ENCODE peak calls at places on chromosomes 5 and 9, in five cellular contexts. J is CD4-positive, CD25-positive, alpha-beta regulatory T cell; D is neural progenitor cell; T is sigmoid colon; N is uterus. B is an unnamed sample. For H3K36me3, the result is how much of the 10 kb centered on the place peaks cover.

GRCh38 chr9:114787781-114788498 is 17.9 kb downstream of the TNFSF15 start:
- DNase-seq in J (no peak), D (no peak), T (no peak), N (no peak), B (no peak)

GRCh38 chr9:10612649-10613398 is at the start of gene PTPRD:
- DNase-seq in J (peak), D (peak), T (no peak), N (no peak), B (peak)

GRCh38 chr5:155624597-155625241 is 611.2 kb downstream of the KIF4B start:
- DNase-seq in J (no peak), D (no peak), T (no peak), N (no peak), B (no peak)

GRCh38 chr5:171981847-171982246 is 24.6 kb downstream of the FBXW11 start:
- DNase-seq in J (no peak), D (no peak), T (no peak), N (no peak), B (no peak)

GRCh38 chr9:114938687-114939575 is 8.5 kb upstream of the TNFSF8 start:
- DNase-seq in J (peak), D (no peak), T (no peak), N (no peak), B (no peak)

GRCh38 chr5:8012131-8012977 is 143.4 kb downstream of the MTRR start:
- DNase-seq in J (peak), D (no peak), T (no peak), N (no peak), B (no peak)

GRCh38 chr9:90801507-90802289 is at the start of gene SYK:
- DNase-seq in J (peak), D (peak), T (peak), N (no peak), B (peak)

GRCh38 chr5:69261034-69261433 is 26.3 kb downstream of the CDK7 start:
- DNase-seq in J (no peak), D (no peak), T (no peak), N (no peak), B (no peak)

GRCh38 chr9:74935008-74935407 is 17.7 kb downstream of the C9orf40 start:
- DNase-seq in J (no peak), D (no peak), T (no peak), N (no peak), B (no peak)

GRCh38 chr9:133888048-133888778 is 103.9 kb downstream of the VAV2 start:
- DNase-seq in J (no peak), D (peak), T (no peak), N (no peak), B (no peak)

GRCh38 chr5:152004095-152004494 is 79.4 kb upstream of the GLRA1 start:
- DNase-seq in J (no peak), D (no peak), T (no peak), N (no peak), B (no peak)

GRCh38 chr9:100377015-100377414 is 24.3 kb upstream of the TEX10 start:
- DNase-seq in J (no peak), D (no peak), T (no peak), N (no peak), B (no peak)

DNA sequence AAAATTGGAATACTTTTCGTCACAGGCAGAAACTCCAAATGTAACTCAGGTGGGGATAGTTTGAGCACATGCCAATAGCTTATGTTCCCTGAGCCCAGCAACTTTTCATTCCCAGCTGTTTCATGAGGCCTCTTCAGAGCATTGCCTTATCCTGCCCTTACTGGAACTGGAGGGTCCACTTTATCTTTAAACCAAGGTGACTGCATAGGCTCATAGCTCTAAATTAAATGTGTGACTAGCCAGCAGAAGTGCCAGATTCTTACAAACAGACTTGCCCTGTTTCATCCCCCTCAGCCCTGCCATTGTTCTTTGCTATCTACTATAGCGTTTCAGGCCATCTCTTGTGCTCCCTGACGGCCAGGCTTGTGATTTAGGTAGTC is 8.1 kb upstream of the LCP2 start:
- DNase-seq in J (no peak), D (no peak), T (no peak), N (no peak), B (no peak)
- H3K4me3 ChIP-seq in J (no peak), D (no peak), T (no peak), N (no peak), B (no peak)

GRCh38 chr5:40497573-40497972 is 182.1 kb upstream of the PTGER4 start:
- DNase-seq in J (no peak), D (no peak), T (no peak), N (no peak), B (no peak)

GRCh38 chr5:40499514-40500273 is 180.0 kb upstream of the PTGER4 start:
- DNase-seq in J (no peak), D (no peak), T (no peak), N (no peak), B (no peak)

GRCh38 chr5:40495172-40495699 is 184.5 kb upstream of the PTGER4 start:
- DNase-seq in J (no peak), D (no peak), T (no peak), N (no peak), B (no peak)

GRCh38 chr5:40490464-40491083 is 189.1 kb upstream of the PTGER4 start:
- DNase-seq in J (peak), D (no peak), T (no peak), N (no peak), B (peak)

GRCh38 chr5:40494631-40495030 is 185.1 kb upstream of the PTGER4 start:
- DNase-seq in J (no peak), D (no peak), T (no peak), N (no peak), B (no peak)
- H3K36me3 ChIP-seq in J (under half), D (under half), T (under half), N (under half), B (under half)

DNA sequence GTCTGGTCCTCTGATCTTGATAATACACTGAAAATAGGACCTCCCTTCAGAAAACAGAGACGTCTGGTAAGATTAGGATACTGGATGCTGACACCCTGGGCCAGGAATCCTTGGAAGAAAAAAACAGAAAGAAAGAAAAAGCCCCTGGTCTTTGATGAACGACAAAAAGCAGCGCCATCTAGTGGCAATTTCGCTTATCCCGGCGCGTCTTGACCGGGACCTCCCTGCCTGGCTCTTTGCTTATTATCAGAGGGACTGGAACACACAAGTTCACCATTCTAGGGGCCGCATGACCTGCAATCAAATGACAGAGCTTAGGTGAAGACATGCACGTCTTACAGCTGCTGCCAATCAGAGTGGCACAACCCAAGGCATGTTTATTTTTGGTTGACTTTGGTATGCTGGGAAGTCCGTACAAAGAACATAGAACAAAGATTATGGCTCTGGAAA is 114.9 kb upstream of the NFIB start:
- DNase-seq in J (peak), D (peak), T (peak), N (peak), B (no peak)
- H3K4me3 ChIP-seq in J (no peak), D (no peak), T (no peak), N (no peak), B (no peak)

DNA sequence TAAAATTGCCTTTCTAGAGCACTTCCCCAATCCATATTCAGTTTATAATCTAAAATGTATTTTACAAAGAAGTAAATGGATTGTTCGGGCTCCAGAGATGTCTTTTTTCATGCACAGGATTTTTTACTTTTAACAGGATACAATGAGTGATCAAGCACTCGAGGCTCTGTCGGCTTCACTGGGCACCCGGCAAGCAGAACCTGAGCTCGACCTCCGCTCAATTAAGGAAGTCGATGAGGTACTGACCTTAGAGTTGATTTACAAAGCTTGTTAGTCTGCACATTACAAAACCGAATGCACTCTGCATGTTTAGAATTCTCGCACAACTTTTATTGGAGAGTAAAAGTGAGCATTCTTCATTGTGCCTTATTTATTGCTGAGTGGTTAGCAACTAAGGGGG is 65.2 kb downstream of the ERAP1 start:
- DNase-seq in J (no peak), D (no peak), T (no peak), N (no peak), B (no peak)
- H3K36me3 ChIP-seq in J (half or more), D (under half), T (under half), N (under half), B (under half)

GRCh38 chr9:106886111-106887046 is 23.4 kb downstream of the ZNF462 start:
- DNase-seq in J (no peak), D (no peak), T (no peak), N (no peak), B (no peak)

GRCh38 chr9:106885451-106885850 is 22.5 kb downstream of the ZNF462 start:
- DNase-seq in J (no peak), D (no peak), T (peak), N (no peak), B (no peak)

GRCh38 chr9:106880863-106881262 is 17.9 kb downstream of the ZNF462 start:
- DNase-seq in J (no peak), D (no peak), T (peak), N (no peak), B (no peak)

GRCh38 chr9:106883030-106883429 is 20.1 kb downstream of the ZNF462 start:
- DNase-seq in J (no peak), D (no peak), T (no peak), N (no peak), B (no peak)

DNA sequence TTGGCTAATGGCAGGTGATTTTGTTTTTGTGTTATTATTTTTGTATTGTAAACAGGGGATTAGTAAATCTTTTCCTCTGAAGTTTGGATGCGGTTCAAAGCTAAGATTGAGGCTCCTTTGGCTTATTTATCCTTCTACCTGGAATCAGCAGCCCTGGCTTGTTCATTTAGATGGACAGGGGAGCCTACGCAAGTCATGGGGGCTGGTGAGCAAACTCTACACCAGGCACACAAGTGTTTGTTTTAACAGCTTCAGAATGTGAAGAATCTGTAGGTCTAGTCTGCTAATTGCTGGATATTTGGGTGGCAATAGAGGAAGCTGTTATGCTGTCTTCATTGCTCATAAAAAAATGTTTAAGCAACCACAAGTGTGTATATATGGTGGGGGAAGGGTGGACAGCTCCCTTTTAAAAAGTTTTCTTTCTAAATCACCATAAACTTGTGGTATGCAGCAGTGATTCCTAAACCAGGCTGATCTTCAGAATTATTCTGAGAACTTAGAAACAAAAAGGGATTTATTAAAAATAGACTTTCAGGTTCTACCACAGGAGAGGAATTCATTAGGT is 20.7 kb downstream of the ZNF462 start:
- DNase-seq in J (no peak), D (no peak), T (no peak), N (no peak), B (no peak)
- H3K4me3 ChIP-seq in J (no peak), D (no peak), T (no peak), N (no peak), B (no peak)

GRCh38 chr9:35557330-35557729 is 47.7 kb upstream of the TESK1 start:
- DNase-seq in J (no peak), D (no peak), T (no peak), N (no peak), B (no peak)
- H3K36me3 ChIP-seq in J (under half), D (under half), T (under half), N (under half), B (under half)

GRCh38 chr5:160473736-160474483 is 52.3 kb downstream of the PTTG1 start:
- DNase-seq in J (no peak), D (no peak), T (no peak), N (no peak), B (no peak)
- H3K4me3 ChIP-seq in J (peak), D (no peak), T (no peak), N (no peak), B (peak)

DNA sequence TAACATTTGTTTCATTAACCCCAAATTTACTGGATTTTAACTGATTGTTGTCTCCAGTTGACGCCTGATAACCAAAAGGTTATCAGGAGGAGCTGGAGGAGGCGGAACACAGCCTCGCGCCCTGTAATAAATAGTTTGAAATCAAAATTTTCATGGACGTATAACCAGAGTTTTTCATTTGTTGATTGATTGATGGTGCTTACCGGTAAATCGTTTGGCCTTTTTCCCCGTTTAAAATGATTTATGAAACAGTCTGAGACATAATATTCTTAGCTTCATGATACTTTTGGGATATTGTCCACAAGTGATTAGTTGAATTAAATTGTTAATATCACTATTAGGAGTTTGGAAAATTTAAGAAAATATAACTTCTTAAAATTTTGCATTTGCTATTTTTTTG is 1.7 kb downstream of the FOCAD start:
- DNase-seq in J (no peak), D (no peak), T (no peak), N (no peak), B (no peak)
- H3K36me3 ChIP-seq in J (under half), D (under half), T (under half), N (under half), B (under half)

GRCh38 chr5:141628175-141628788 is 8.4 kb downstream of the HDAC3 start:
- DNase-seq in J (no peak), D (no peak), T (no peak), N (no peak), B (no peak)
- H3K4me3 ChIP-seq in J (no peak), D (no peak), T (no peak), N (no peak), B (no peak)

GRCh38 chr9:101561740-101562139 is 28.1 kb downstream of the RNF20 start:
- DNase-seq in J (no peak), D (no peak), T (no peak), N (no peak), B (no peak)
- H3K36me3 ChIP-seq in J (half or more), D (under half), T (under half), N (under half), B (under half)

B was measured in GM06990.